ENCODE peak calls at places on chromosomes 6 and 20, in nine cellular contexts. One of them, this sample, is unnamed.

GRCh38 chr6:3517350-3517749 is 60.5 kb upstream of the SLC22A23 start:
- DNase-seq in A549: no peak
- DNase-seq in mammary epithelial cell: peak
- DNase-seq in endothelial cell: no peak
- DNase-seq in GM20000: no peak
- DNase-seq in glutamatergic neuron: no peak
- DNase-seq in coronary artery: no peak
- DNase-seq in cardiac muscle cell: no peak
- DNase-seq in CD4-positive, alpha-beta T cell: no peak
- DNase-seq in this sample: no peak

GRCh38 chr20:31835977-31836852 is 9.2 kb downstream of the FOXS1 start:
- DNase-seq in A549: peak
- DNase-seq in mammary epithelial cell: peak
- DNase-seq in endothelial cell: no peak
- DNase-seq in GM20000: peak
- DNase-seq in glutamatergic neuron: no peak
- DNase-seq in coronary artery: peak
- DNase-seq in cardiac muscle cell: no peak
- DNase-seq in CD4-positive, alpha-beta T cell: no peak
- DNase-seq in this sample: peak

GRCh38 chr20:21395666-21396044 is 1.7 kb downstream of the NKX2-4 start:
- DNase-seq in A549: no peak
- DNase-seq in mammary epithelial cell: no peak
- DNase-seq in endothelial cell: no peak
- DNase-seq in GM20000: peak
- DNase-seq in glutamatergic neuron: no peak
- DNase-seq in coronary artery: no peak
- DNase-seq in cardiac muscle cell: no peak
- DNase-seq in CD4-positive, alpha-beta T cell: peak
- DNase-seq in this sample: peak

GRCh38 chr6:158338311-158339112 is 26.2 kb downstream of the TULP4 start:
- DNase-seq in A549: no peak
- DNase-seq in mammary epithelial cell: no peak
- DNase-seq in endothelial cell: no peak
- DNase-seq in GM20000: no peak
- DNase-seq in glutamatergic neuron: no peak
- DNase-seq in coronary artery: no peak
- DNase-seq in cardiac muscle cell: no peak
- DNase-seq in CD4-positive, alpha-beta T cell: no peak
- DNase-seq in this sample: no peak

GRCh38 chr6:168061269-168062210 is 17.5 kb downstream of the FRMD1 start:
- DNase-seq in A549: no peak
- DNase-seq in mammary epithelial cell: no peak
- DNase-seq in endothelial cell: no peak
- DNase-seq in GM20000: no peak
- DNase-seq in glutamatergic neuron: no peak
- DNase-seq in coronary artery: no peak
- DNase-seq in cardiac muscle cell: no peak
- DNase-seq in CD4-positive, alpha-beta T cell: no peak
- DNase-seq in this sample: no peak

GRCh38 chr20:62294516-62294915 is 8.3 kb upstream of the ADRM1 start:
- DNase-seq in A549: no peak
- DNase-seq in mammary epithelial cell: no peak
- DNase-seq in endothelial cell: no peak
- DNase-seq in GM20000: no peak
- DNase-seq in glutamatergic neuron: no peak
- DNase-seq in coronary artery: no peak
- DNase-seq in cardiac muscle cell: no peak
- DNase-seq in CD4-positive, alpha-beta T cell: no peak
- DNase-seq in this sample: no peak

GRCh38 chr20:54165014-54165413 is 8.8 kb downstream of the CYP24A1 start:
- DNase-seq in A549: no peak
- DNase-seq in mammary epithelial cell: no peak
- DNase-seq in endothelial cell: no peak
- DNase-seq in GM20000: no peak
- DNase-seq in glutamatergic neuron: no peak
- DNase-seq in coronary artery: no peak
- DNase-seq in cardiac muscle cell: no peak
- DNase-seq in CD4-positive, alpha-beta T cell: no peak
- DNase-seq in this sample: no peak

GRCh38 chr6:68427630-68428029 is 207.5 kb upstream of the ADGRB3 start:
- DNase-seq in A549: no peak
- DNase-seq in mammary epithelial cell: no peak
- DNase-seq in endothelial cell: no peak
- DNase-seq in GM20000: no peak
- DNase-seq in glutamatergic neuron: no peak
- DNase-seq in coronary artery: no peak
- DNase-seq in cardiac muscle cell: no peak
- DNase-seq in CD4-positive, alpha-beta T cell: no peak
- DNase-seq in this sample: no peak

GRCh38 chr6:106098383-106099234 is 12.5 kb downstream of the PRDM1 start:
- DNase-seq in A549: no peak
- DNase-seq in mammary epithelial cell: peak
- DNase-seq in endothelial cell: no peak
- DNase-seq in GM20000: peak
- DNase-seq in glutamatergic neuron: no peak
- DNase-seq in coronary artery: no peak
- DNase-seq in cardiac muscle cell: no peak
- DNase-seq in CD4-positive, alpha-beta T cell: peak
- DNase-seq in this sample: no peak

GRCh38 chr6:168791916-168792315 is 350.9 kb downstream of the SMOC2 start:
- DNase-seq in A549: no peak
- DNase-seq in mammary epithelial cell: no peak
- DNase-seq in endothelial cell: no peak
- DNase-seq in GM20000: no peak
- DNase-seq in glutamatergic neuron: no peak
- DNase-seq in coronary artery: no peak
- DNase-seq in cardiac muscle cell: no peak
- DNase-seq in CD4-positive, alpha-beta T cell: no peak
- DNase-seq in this sample: no peak

GRCh38 chr20:44646023-44646640 is 5.4 kb downstream of the ADA start:
- DNase-seq in A549: no peak
- DNase-seq in mammary epithelial cell: no peak
- DNase-seq in endothelial cell: no peak
- DNase-seq in GM20000: peak
- DNase-seq in glutamatergic neuron: no peak
- DNase-seq in coronary artery: no peak
- DNase-seq in cardiac muscle cell: no peak
- DNase-seq in CD4-positive, alpha-beta T cell: no peak
- DNase-seq in this sample: peak

GRCh38 chr6:94144807-94145206 is 725.4 kb upstream of the EPHA7 start:
- DNase-seq in A549: no peak
- DNase-seq in mammary epithelial cell: peak
- DNase-seq in endothelial cell: no peak
- DNase-seq in GM20000: no peak
- DNase-seq in glutamatergic neuron: no peak
- DNase-seq in coronary artery: no peak
- DNase-seq in cardiac muscle cell: no peak
- DNase-seq in CD4-positive, alpha-beta T cell: no peak
- DNase-seq in this sample: no peak

GRCh38 chr6:351867-352289 is 39.7 kb upstream of the IRF4 start:
- DNase-seq in A549: no peak
- DNase-seq in mammary epithelial cell: no peak
- DNase-seq in endothelial cell: no peak
- DNase-seq in GM20000: no peak
- DNase-seq in glutamatergic neuron: no peak
- DNase-seq in coronary artery: no peak
- DNase-seq in cardiac muscle cell: no peak
- DNase-seq in CD4-positive, alpha-beta T cell: no peak
- DNase-seq in this sample: no peak

GRCh38 chr6:2524090-2524489 is 226.6 kb downstream of the MYLK4 start:
- DNase-seq in A549: no peak
- DNase-seq in mammary epithelial cell: no peak
- DNase-seq in endothelial cell: peak
- DNase-seq in GM20000: no peak
- DNase-seq in glutamatergic neuron: no peak
- DNase-seq in coronary artery: no peak
- DNase-seq in cardiac muscle cell: no peak
- DNase-seq in CD4-positive, alpha-beta T cell: no peak
- DNase-seq in this sample: no peak

GRCh38 chr20:8853805-8854338 is 215.0 kb upstream of the PLCB4 start:
- DNase-seq in A549: peak
- DNase-seq in mammary epithelial cell: peak
- DNase-seq in endothelial cell: peak
- DNase-seq in GM20000: peak
- DNase-seq in glutamatergic neuron: no peak
- DNase-seq in coronary artery: no peak
- DNase-seq in cardiac muscle cell: peak
- DNase-seq in CD4-positive, alpha-beta T cell: no peak
- DNase-seq in this sample: no peak

GRCh38 chr6:17446713-17447112 is 53.3 kb downstream of the CAP2 start:
- DNase-seq in A549: no peak
- DNase-seq in mammary epithelial cell: no peak
- DNase-seq in endothelial cell: no peak
- DNase-seq in GM20000: no peak
- DNase-seq in glutamatergic neuron: no peak
- DNase-seq in coronary artery: no peak
- DNase-seq in cardiac muscle cell: no peak
- DNase-seq in CD4-positive, alpha-beta T cell: no peak
- DNase-seq in this sample: no peak

GRCh38 chr6:170423030-170423429 is 116.5 kb downstream of the FAM120B start:
- DNase-seq in A549: no peak
- DNase-seq in mammary epithelial cell: no peak
- DNase-seq in endothelial cell: peak
- DNase-seq in GM20000: peak
- DNase-seq in glutamatergic neuron: peak
- DNase-seq in coronary artery: no peak
- DNase-seq in cardiac muscle cell: no peak
- DNase-seq in CD4-positive, alpha-beta T cell: no peak
- DNase-seq in this sample: no peak

GRCh38 chr6:111481836-111482235 is 1.2 kb downstream of the REV3L start:
- DNase-seq in A549: no peak
- DNase-seq in mammary epithelial cell: peak
- DNase-seq in endothelial cell: no peak
- DNase-seq in GM20000: no peak
- DNase-seq in glutamatergic neuron: no peak
- DNase-seq in coronary artery: no peak
- DNase-seq in cardiac muscle cell: peak
- DNase-seq in CD4-positive, alpha-beta T cell: no peak
- DNase-seq in this sample: no peak

DNA sequence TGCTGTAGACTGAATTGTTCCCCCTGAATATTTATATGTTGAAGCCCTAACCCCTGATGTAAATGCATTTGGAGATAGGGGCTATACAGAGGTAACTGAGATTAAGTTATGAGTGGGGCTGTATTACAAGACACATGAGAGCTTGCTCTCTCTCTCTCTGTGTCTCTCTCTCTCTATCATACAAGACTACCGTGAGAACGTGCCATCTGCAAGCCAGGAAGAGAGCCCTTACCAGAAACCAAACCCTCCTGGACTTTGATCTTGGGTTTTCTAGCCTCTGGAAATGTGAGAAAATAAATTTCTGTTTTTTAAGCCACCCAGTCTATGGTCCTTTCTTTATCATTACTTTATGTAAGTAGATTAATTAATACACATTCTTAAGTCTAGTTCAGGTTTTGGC is 249.3 kb upstream of the MAN1A1 start:
- DNase-seq in A549: no peak
- DNase-seq in mammary epithelial cell: no peak
- DNase-seq in endothelial cell: no peak
- DNase-seq in GM20000: no peak
- DNase-seq in glutamatergic neuron: no peak
- DNase-seq in coronary artery: no peak
- DNase-seq in cardiac muscle cell: no peak
- DNase-seq in CD4-positive, alpha-beta T cell: no peak
- DNase-seq in this sample: no peak
- TF ChIP-seq CTCF in A549: no peak
- TF ChIP-seq CTCF in mammary epithelial cell: no peak
- TF ChIP-seq CTCF in endothelial cell: no peak
- TF ChIP-seq CTCF in GM20000: no peak
- TF ChIP-seq CTCF in glutamatergic neuron: no peak
- TF ChIP-seq CTCF in coronary artery: no peak
- TF ChIP-seq CTCF in cardiac muscle cell: no peak
- TF ChIP-seq CTCF in CD4-positive, alpha-beta T cell: no peak
- TF ChIP-seq CTCF in this sample: no peak

GRCh38 chr6:33665957-33666356 is 44.8 kb downstream of the ITPR3 start:
- DNase-seq in A549: no peak
- DNase-seq in mammary epithelial cell: no peak
- DNase-seq in endothelial cell: no peak
- DNase-seq in GM20000: no peak
- DNase-seq in glutamatergic neuron: no peak
- DNase-seq in coronary artery: no peak
- DNase-seq in cardiac muscle cell: no peak
- DNase-seq in CD4-positive, alpha-beta T cell: no peak
- DNase-seq in this sample: no peak
- TF ChIP-seq CTCF in A549: no peak
- TF ChIP-seq CTCF in mammary epithelial cell: no peak
- TF ChIP-seq CTCF in endothelial cell: no peak
- TF ChIP-seq CTCF in GM20000: no peak
- TF ChIP-seq CTCF in glutamatergic neuron: no peak
- TF ChIP-seq CTCF in coronary artery: no peak
- TF ChIP-seq CTCF in cardiac muscle cell: no peak
- TF ChIP-seq CTCF in CD4-positive, alpha-beta T cell: no peak
- TF ChIP-seq CTCF in this sample: no peak

GRCh38 chr20:46468508-46468907 is 44.9 kb downstream of the ZNF334 start:
- DNase-seq in A549: no peak
- DNase-seq in mammary epithelial cell: no peak
- DNase-seq in endothelial cell: no peak
- DNase-seq in GM20000: no peak
- DNase-seq in glutamatergic neuron: no peak
- DNase-seq in coronary artery: no peak
- DNase-seq in cardiac muscle cell: no peak
- DNase-seq in CD4-positive, alpha-beta T cell: no peak
- DNase-seq in this sample: no peak
- TF ChIP-seq CTCF in A549: no peak
- TF ChIP-seq CTCF in mammary epithelial cell: no peak
- TF ChIP-seq CTCF in endothelial cell: no peak
- TF ChIP-seq CTCF in GM20000: no peak
- TF ChIP-seq CTCF in glutamatergic neuron: no peak
- TF ChIP-seq CTCF in coronary artery: no peak
- TF ChIP-seq CTCF in cardiac muscle cell: no peak
- TF ChIP-seq CTCF in CD4-positive, alpha-beta T cell: no peak
- TF ChIP-seq CTCF in this sample: no peak

DNA sequence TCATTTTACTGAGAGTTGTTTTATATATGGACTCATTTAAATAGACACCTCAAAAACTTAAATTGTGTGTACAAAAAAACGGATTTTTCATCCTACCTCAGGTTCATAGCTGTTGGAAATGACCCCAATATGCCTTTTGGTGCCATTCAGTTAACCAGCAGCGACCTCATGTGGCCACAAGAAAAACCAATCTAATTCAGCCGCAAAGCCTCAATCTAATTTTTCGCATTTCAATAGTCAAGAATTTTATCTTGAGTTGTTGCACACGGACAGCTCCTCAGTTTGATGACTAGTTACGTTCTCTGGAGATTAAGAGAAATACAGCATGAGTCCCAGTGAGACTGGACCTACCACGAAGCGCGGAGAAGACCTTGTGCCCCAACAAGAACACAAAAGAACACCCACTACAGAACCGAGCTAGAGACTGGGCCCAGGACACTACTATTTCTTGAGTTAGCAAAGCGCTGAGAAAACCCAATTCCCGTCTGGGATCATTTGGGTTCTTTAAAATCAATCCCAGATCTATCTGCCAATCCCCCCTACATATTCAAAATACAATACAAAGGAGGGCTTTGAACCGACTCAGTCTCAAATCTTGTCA is 1.1 kb downstream of the TCP11 start:
- DNase-seq in A549: peak
- DNase-seq in mammary epithelial cell: peak
- DNase-seq in endothelial cell: peak
- DNase-seq in GM20000: peak
- DNase-seq in glutamatergic neuron: peak
- DNase-seq in coronary artery: no peak
- DNase-seq in cardiac muscle cell: peak
- DNase-seq in CD4-positive, alpha-beta T cell: peak
- DNase-seq in this sample: peak
- TF ChIP-seq CTCF in A549: peak
- TF ChIP-seq CTCF in mammary epithelial cell: peak
- TF ChIP-seq CTCF in endothelial cell: peak
- TF ChIP-seq CTCF in GM20000: peak
- TF ChIP-seq CTCF in glutamatergic neuron: peak
- TF ChIP-seq CTCF in coronary artery: peak
- TF ChIP-seq CTCF in cardiac muscle cell: peak
- TF ChIP-seq CTCF in CD4-positive, alpha-beta T cell: peak
- TF ChIP-seq CTCF in this sample: peak

GRCh38 chr20:39103305-39103704 is 141.2 kb downstream of the DHX35 start:
- DNase-seq in A549: no peak
- DNase-seq in mammary epithelial cell: no peak
- DNase-seq in endothelial cell: no peak
- DNase-seq in GM20000: no peak
- DNase-seq in glutamatergic neuron: no peak
- DNase-seq in coronary artery: no peak
- DNase-seq in cardiac muscle cell: no peak
- DNase-seq in CD4-positive, alpha-beta T cell: no peak
- DNase-seq in this sample: no peak
- TF ChIP-seq CTCF in A549: no peak
- TF ChIP-seq CTCF in mammary epithelial cell: no peak
- TF ChIP-seq CTCF in endothelial cell: no peak
- TF ChIP-seq CTCF in GM20000: no peak
- TF ChIP-seq CTCF in glutamatergic neuron: no peak
- TF ChIP-seq CTCF in coronary artery: no peak
- TF ChIP-seq CTCF in cardiac muscle cell: no peak
- TF ChIP-seq CTCF in CD4-positive, alpha-beta T cell: no peak
- TF ChIP-seq CTCF in this sample: no peak

This sample was measured in GM06990.